ENCODE peak calls at places on chromosomes 7 and 10, in six cellular contexts. Y is fibroblast of mammary gland; I is ACHN; V is progenitor cell of endocrine pancreas; U is CD14-positive monocyte; S is activated CD4-positive, alpha-beta T cell treated with anti-CD3 and anti-CD28 coated beads, Interleukin-2, amount 50 U/mL, for 24 hours. T is an unnamed sample.

GRCh38 chr10:113541554-113541902 is 11.3 kb upstream of the HABP2 start:
- DNase-seq in S (no peak), Y (no peak), V (no peak), U (no peak), I (no peak), T (no peak)

GRCh38 chr10:62075912-62076311 is 174.4 kb downstream of the ARID5B start:
- DNase-seq in U (no peak), S (no peak), V (no peak), Y (peak; percentile 44), I (no peak), T (no peak)

GRCh38 chr7:151168022-151168786 is 710 bp upstream of the GBX1 start:
- DNase-seq in U (no peak), I (peak; percentile 59), V (peak; percentile 54), Y (no peak), S (peak; percentile 33), T (no peak)

GRCh38 chr10:71134732-71135211 is 77.6 kb upstream of the UNC5B start:
- DNase-seq in U (no peak), V (no peak), I (no peak), Y (no peak), S (no peak), T (no peak)

GRCh38 chr7:94095359-94096009 is 91.3 kb upstream of the BET1 start:
- DNase-seq in V (no peak), Y (no peak), I (no peak), S (no peak), U (no peak), T (no peak)

GRCh38 chr10:55485827-55486226 is 684.8 kb upstream of the PCDH15 start:
- DNase-seq in V (no peak), S (no peak), Y (no peak), I (no peak), U (no peak), T (no peak)

GRCh38 chr7:2196381-2197378 is 36.1 kb downstream of the MAD1L1 start:
- DNase-seq in U (no peak), Y (no peak), S (no peak), I (no peak), V (no peak), T (no peak)

GRCh38 chr10:73887038-73888015 is 13.0 kb upstream of the CAMK2G start:
- DNase-seq in Y (peak; percentile 87), S (no peak), I (peak; percentile 97), V (no peak), U (no peak), T (no peak)

GRCh38 chr10:72331575-72332422 is 22.9 kb downstream of the DNAJB12 start:
- DNase-seq in S (peak; percentile 68), V (peak; percentile 47), I (peak; percentile 97), U (peak; percentile 94), Y (peak; percentile 88), T (peak; percentile 66)

GRCh38 chr10:16909961-16910794 is 93.0 kb upstream of the RSU1 start:
- DNase-seq in Y (peak; percentile 52), S (no peak), I (no peak), U (no peak), V (no peak), T (no peak)

GRCh38 chr7:100602889-100603696 is 930 bp downstream of the PCOLCE start:
- DNase-seq in S (no peak), I (no peak), V (no peak), U (no peak), Y (peak; percentile 86), T (no peak)

GRCh38 chr10:74328388-74328787 is 177.4 kb downstream of the ADK start:
- DNase-seq in U (peak; percentile 72), Y (peak; percentile 16), V (no peak), I (no peak), S (no peak), T (no peak)

GRCh38 chr10:69237528-69238159 is 17.5 kb downstream of the HKDC1 start:
- DNase-seq in Y (peak; percentile 78), S (peak; percentile 89), U (peak; percentile 75), I (peak; percentile 83), V (peak; percentile 81), T (no peak)

GRCh38 chr7:30412810-30413504 is 65.6 kb downstream of the NOD1 start:
- DNase-seq in U (no peak), Y (peak; percentile 88), S (no peak), I (peak; percentile 91), V (no peak), T (peak; percentile 76)

GRCh38 chr10:75233444-75234016 is 2.2 kb downstream of the COMTD1 start:
- DNase-seq in Y (no peak), U (no peak), I (no peak), V (no peak), S (no peak), T (no peak)

GRCh38 chr7:105940111-105940510 is 23.0 kb upstream of the CDHR3 start:
- DNase-seq in Y (no peak), V (no peak), U (no peak), S (no peak), I (no peak), T (no peak)

GRCh38 chr10:27783660-27784059 is 38.0 kb upstream of the MKX start:
- DNase-seq in V (no peak), U (peak; percentile 62), Y (peak; percentile 63), S (no peak), I (peak; percentile 41), T (peak; percentile 22)

GRCh38 chr7:33716581-33717477 is 188.5 kb upstream of the BMPER start:
- DNase-seq in U (no peak), V (no peak), S (no peak), I (peak; percentile 64), Y (peak; percentile 73), T (peak; percentile 60)

GRCh38 chr10:132562916-132563456 is 25.4 kb downstream of the INPP5A start:
- DNase-seq in I (no peak), U (peak; percentile 37), S (no peak), Y (no peak), V (no peak), T (no peak)

GRCh38 chr7:158188676-158189075 is 398.9 kb downstream of the PTPRN2 start:
- DNase-seq in U (no peak), S (no peak), V (no peak), I (no peak), Y (no peak), T (no peak)

GRCh38 chr7:117827861-117828260 is 45.4 kb downstream of the CTTNBP2 start:
- DNase-seq in S (no peak), I (peak; percentile 88), V (no peak), U (no peak), Y (peak; percentile 69), T (no peak)

GRCh38 chr7:143015102-143015501 is 11.8 kb downstream of the OR9A2 start:
- DNase-seq in I (no peak), U (no peak), S (no peak), Y (no peak), V (no peak), T (no peak)

T was measured in pulmonary artery endothelial cell.